ENCODE peak calls at places on chromosomes 3 and 15, in four cellular contexts. H is IMR-90, L is endothelial cell of umbilical vein, U is K562. B is an unnamed sample. For H3K9me3 and H3K9me1, the result is how much of the 10 kb centered on the place peaks cover.

GRCh38 chr3:88809993-88810392 is 297.4 kb upstream of the EPHA3 start:
- DNase-seq in L (no peak), H (peak), U (no peak), B (no peak)

GRCh38 chr3:195185574-195185973 is 85.4 kb downstream of the XXYLT1 start:
- DNase-seq in U (no peak), L (no peak), H (no peak), B (peak)

GRCh38 chr3:121152573-121152972 is 244.6 kb downstream of the STXBP5L start:
- DNase-seq in L (peak), U (no peak), H (no peak), B (no peak)

GRCh38 chr3:190995156-190995555 is 132.7 kb upstream of the GMNC start:
- DNase-seq in H (no peak), U (no peak), L (no peak), B (no peak)

GRCh38 chr3:14150078-14150477 is 25.2 kb downstream of the TMEM43 start:
- DNase-seq in L (no peak), U (no peak), H (no peak), B (no peak)

GRCh38 chr3:89116486-89116885 is 9.1 kb downstream of the EPHA3 start:
- DNase-seq in H (no peak), L (no peak), U (no peak), B (no peak)

GRCh38 chr3:42819351-42819965 is 10.2 kb downstream of the ACKR2 start:
- DNase-seq in H (no peak), U (peak), L (no peak), B (no peak)

GRCh38 chr3:132283440-132283839 is 33.8 kb upstream of the ACP3 start:
- DNase-seq in L (no peak), H (no peak), U (no peak), B (no peak)

GRCh38 chr15:71426792-71427191 is 311.5 kb downstream of the THSD4 start:
- DNase-seq in H (no peak), U (no peak), L (no peak), B (no peak)

GRCh38 chr3:179438836-179439235 is 12.4 kb downstream of the GNB4 start:
- DNase-seq in H (no peak), L (no peak), U (no peak), B (no peak)

GRCh38 chr15:48061588-48061987 is 59.2 kb upstream of the SLC24A5 start:
- DNase-seq in L (no peak), U (no peak), H (no peak), B (no peak)

GRCh38 chr15:74511583-74511982 is 29.4 kb upstream of the ARID3B start:
- DNase-seq in U (no peak), H (no peak), L (no peak), B (no peak)

GRCh38 chr3:99846472-99846871 is 28.8 kb downstream of the CMSS1 start:
- DNase-seq in L (peak), H (peak), U (no peak), B (no peak)

GRCh38 chr15:26475554-26475953 is 297.3 kb downstream of the GABRB3 start:
- DNase-seq in L (no peak), U (no peak), H (no peak), B (no peak)

GRCh38 chr15:26477044-26477443 is 295.8 kb downstream of the GABRB3 start:
- DNase-seq in L (no peak), U (no peak), H (no peak), B (no peak)

DNA sequence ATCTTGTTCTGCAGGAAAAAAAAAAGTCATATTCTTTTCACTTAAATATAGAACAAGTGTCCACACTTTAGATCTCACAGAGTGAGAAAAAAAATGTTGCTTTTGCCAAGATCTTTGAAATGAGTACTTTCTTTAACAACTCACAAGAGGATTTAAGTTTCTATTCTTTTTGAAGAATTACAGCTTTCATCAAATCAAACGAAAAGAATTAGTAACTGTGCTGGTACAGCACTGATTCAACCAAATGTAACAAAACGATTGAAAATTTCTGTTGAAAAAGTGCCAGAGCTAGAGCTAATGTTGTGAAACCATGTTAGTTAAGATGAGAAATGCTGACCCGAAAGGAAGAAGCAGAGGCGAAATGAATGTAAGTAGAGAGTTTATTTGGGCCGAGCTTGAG is 300.2 kb downstream of the GABRB3 start:
- DNase-seq in L (no peak), U (no peak), H (no peak), B (no peak)
- H3K9me3 ChIP-seq in L (under half), U (under half), H (under half), B (under half)

GRCh38 chr15:94987085-94987484 is 755.7 kb downstream of the MCTP2 start:
- DNase-seq in U (no peak), H (no peak), L (no peak), B (no peak)
- H3K9me1 ChIP-seq in U (under half), H (under half), L (under half), B (under half)

GRCh38 chr3:19046440-19046839 is 101.9 kb upstream of the KCNH8 start:
- DNase-seq in L (no peak), H (no peak), U (no peak), B (no peak)
- TF ChIP-seq CTCF in L (no peak), H (no peak), U (no peak), B (no peak)

GRCh38 chr3:119428538-119428937 is 34.9 kb downstream of the TMEM39A start:
- DNase-seq in U (peak), L (no peak), H (no peak), B (no peak)

GRCh38 chr3:119427669-119428068 is 35.7 kb downstream of the TMEM39A start:
- DNase-seq in L (no peak), U (no peak), H (no peak), B (no peak)
- H3K9me3 ChIP-seq in L (under half), U (under half), H (under half), B (under half)

DNA sequence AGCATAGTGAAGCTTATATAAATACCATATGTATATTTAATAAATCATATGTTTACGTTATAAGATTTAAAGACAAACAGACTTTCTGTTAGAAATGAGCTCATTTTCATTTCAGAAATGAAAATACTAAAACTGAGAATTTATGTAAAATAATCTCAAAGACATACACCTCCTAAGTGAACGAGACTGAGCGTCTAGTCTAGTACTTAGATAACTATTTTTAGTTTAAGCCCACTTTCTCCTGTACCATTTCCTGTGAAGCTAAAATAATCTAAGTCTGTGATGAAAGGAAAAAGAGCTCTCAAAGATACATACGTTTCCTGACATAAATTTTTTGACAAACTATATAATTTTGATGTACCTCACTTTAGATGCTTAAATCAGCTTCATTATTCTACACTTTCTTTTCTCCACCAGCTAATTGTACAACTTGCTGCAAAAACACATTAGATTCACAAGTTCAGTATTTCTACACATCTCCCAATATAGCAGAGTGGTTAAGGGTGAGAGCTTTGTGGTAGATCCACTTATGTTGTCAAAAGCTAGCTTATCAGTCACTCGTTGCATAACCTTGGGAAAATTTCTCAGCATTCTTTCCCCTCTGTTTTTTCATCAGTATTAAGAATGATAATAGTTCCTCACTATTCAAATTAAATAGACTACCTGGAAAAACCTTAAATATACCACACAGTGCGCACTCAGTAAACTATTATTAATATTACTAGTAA is 703.0 kb downstream of the PLOD2 start:
- DNase-seq in U (no peak), H (no peak), L (no peak), B (no peak)
- H3K9me1 ChIP-seq in U (under half), H (under half), L (under half), B (under half)

B was measured in keratinocyte.